ENCODE peak calls at places on chromosomes 7 and 10, in six cellular contexts. One of them, this sample, is unnamed.

GRCh38 chr10:46035923-46036849 is 5.8 kb upstream of the NCOA4 start:
- DNase-seq in left ventricle myocardium superior: no peak
- DNase-seq in GM04503: no peak
- DNase-seq in astrocyte of the cerebellum: no peak
- DNase-seq in NCI-H460: no peak
- DNase-seq in epithelial cell of esophagus: peak; percentile 40
- DNase-seq in this sample: no peak

GRCh38 chr10:44955408-44956070 is 4.1 kb upstream of the RASSF4 start:
- DNase-seq in left ventricle myocardium superior: peak; percentile 71
- DNase-seq in epithelial cell of esophagus: no peak
- DNase-seq in NCI-H460: no peak
- DNase-seq in astrocyte of the cerebellum: no peak
- DNase-seq in GM04503: no peak
- DNase-seq in this sample: no peak

GRCh38 chr7:147984265-147984664 is 606.3 kb upstream of the C7orf33 start:
- DNase-seq in astrocyte of the cerebellum: no peak
- DNase-seq in epithelial cell of esophagus: no peak
- DNase-seq in left ventricle myocardium superior: no peak
- DNase-seq in NCI-H460: no peak
- DNase-seq in GM04503: no peak
- DNase-seq in this sample: no peak

GRCh38 chr7:143176128-143176527 is 7.1 kb upstream of the TAS2R39 start:
- DNase-seq in NCI-H460: no peak
- DNase-seq in astrocyte of the cerebellum: no peak
- DNase-seq in left ventricle myocardium superior: no peak
- DNase-seq in GM04503: no peak
- DNase-seq in epithelial cell of esophagus: no peak
- DNase-seq in this sample: no peak

GRCh38 chr7:50679218-50680007 is 103.3 kb downstream of the GRB10 start:
- DNase-seq in astrocyte of the cerebellum: no peak
- DNase-seq in epithelial cell of esophagus: peak; percentile 60
- DNase-seq in NCI-H460: peak; percentile 4
- DNase-seq in GM04503: no peak
- DNase-seq in left ventricle myocardium superior: no peak
- DNase-seq in this sample: no peak

GRCh38 chr10:15482168-15482567 is 111.1 kb upstream of the FAM171A1 start:
- DNase-seq in NCI-H460: no peak
- DNase-seq in epithelial cell of esophagus: no peak
- DNase-seq in GM04503: peak; percentile 52
- DNase-seq in astrocyte of the cerebellum: no peak
- DNase-seq in left ventricle myocardium superior: no peak
- DNase-seq in this sample: no peak

GRCh38 chr7:39894904-39895303 is 55.2 kb upstream of the CDK13 start:
- DNase-seq in astrocyte of the cerebellum: no peak
- DNase-seq in NCI-H460: no peak
- DNase-seq in GM04503: no peak
- DNase-seq in left ventricle myocardium superior: no peak
- DNase-seq in epithelial cell of esophagus: peak; percentile 48
- DNase-seq in this sample: no peak

GRCh38 chr10:28788252-28788651 is 110.9 kb downstream of the BAMBI start:
- DNase-seq in left ventricle myocardium superior: no peak
- DNase-seq in astrocyte of the cerebellum: no peak
- DNase-seq in epithelial cell of esophagus: no peak
- DNase-seq in GM04503: no peak
- DNase-seq in NCI-H460: no peak
- DNase-seq in this sample: no peak

GRCh38 chr7:26813426-26813825 is 51.0 kb downstream of the SKAP2 start:
- DNase-seq in epithelial cell of esophagus: no peak
- DNase-seq in left ventricle myocardium superior: no peak
- DNase-seq in GM04503: peak; percentile 8
- DNase-seq in astrocyte of the cerebellum: peak; percentile 0
- DNase-seq in NCI-H460: no peak
- DNase-seq in this sample: no peak

GRCh38 chr7:1059200-1060091 is 15.1 kb downstream of the GPR146 start:
- DNase-seq in left ventricle myocardium superior: peak; percentile 54
- DNase-seq in epithelial cell of esophagus: peak; percentile 77
- DNase-seq in GM04503: no peak
- DNase-seq in NCI-H460: peak; percentile 46
- DNase-seq in astrocyte of the cerebellum: no peak
- DNase-seq in this sample: no peak

GRCh38 chr7:46933596-46933995 is 648.3 kb downstream of the TNS3 start:
- DNase-seq in left ventricle myocardium superior: no peak
- DNase-seq in epithelial cell of esophagus: peak; percentile 38
- DNase-seq in GM04503: peak; percentile 84
- DNase-seq in NCI-H460: no peak
- DNase-seq in astrocyte of the cerebellum: peak; percentile 26
- DNase-seq in this sample: no peak

GRCh38 chr10:93977442-93977841 is 16.3 kb upstream of the PLCE1 start:
- DNase-seq in NCI-H460: no peak
- DNase-seq in GM04503: no peak
- DNase-seq in epithelial cell of esophagus: no peak
- DNase-seq in astrocyte of the cerebellum: no peak
- DNase-seq in left ventricle myocardium superior: no peak
- DNase-seq in this sample: no peak

GRCh38 chr10:60413306-60414012 is 23.8 kb upstream of the ANK3 start:
- DNase-seq in left ventricle myocardium superior: no peak
- DNase-seq in NCI-H460: no peak
- DNase-seq in GM04503: no peak
- DNase-seq in epithelial cell of esophagus: peak; percentile 54
- DNase-seq in astrocyte of the cerebellum: no peak
- DNase-seq in this sample: no peak

GRCh38 chr7:34128762-34129161 is 223.4 kb downstream of the BMPER start:
- DNase-seq in epithelial cell of esophagus: no peak
- DNase-seq in GM04503: peak; percentile 64
- DNase-seq in astrocyte of the cerebellum: no peak
- DNase-seq in left ventricle myocardium superior: no peak
- DNase-seq in NCI-H460: no peak
- DNase-seq in this sample: no peak

GRCh38 chr10:2866569-2866968 is 200.8 kb upstream of the PFKP start:
- DNase-seq in epithelial cell of esophagus: no peak
- DNase-seq in NCI-H460: no peak
- DNase-seq in GM04503: no peak
- DNase-seq in astrocyte of the cerebellum: no peak
- DNase-seq in left ventricle myocardium superior: no peak
- DNase-seq in this sample: no peak

GRCh38 chr7:141463986-141464385 is 87.2 kb upstream of the AGK start:
- DNase-seq in epithelial cell of esophagus: no peak
- DNase-seq in GM04503: no peak
- DNase-seq in NCI-H460: no peak
- DNase-seq in left ventricle myocardium superior: no peak
- DNase-seq in astrocyte of the cerebellum: peak; percentile 28
- DNase-seq in this sample: peak; percentile 12

GRCh38 chr10:101258179-101258885 is 29.1 kb upstream of the LBX1 start:
- DNase-seq in epithelial cell of esophagus: peak; percentile 40
- DNase-seq in NCI-H460: no peak
- DNase-seq in left ventricle myocardium superior: no peak
- DNase-seq in astrocyte of the cerebellum: no peak
- DNase-seq in GM04503: no peak
- DNase-seq in this sample: no peak

GRCh38 chr10:76727009-76727408 is 910.6 kb downstream of the KCNMA1 start:
- DNase-seq in NCI-H460: no peak
- DNase-seq in astrocyte of the cerebellum: no peak
- DNase-seq in epithelial cell of esophagus: no peak
- DNase-seq in GM04503: no peak
- DNase-seq in left ventricle myocardium superior: no peak
- DNase-seq in this sample: no peak

GRCh38 chr7:158309844-158310763 is 277.5 kb downstream of the PTPRN2 start:
- DNase-seq in epithelial cell of esophagus: no peak
- DNase-seq in left ventricle myocardium superior: no peak
- DNase-seq in astrocyte of the cerebellum: no peak
- DNase-seq in NCI-H460: no peak
- DNase-seq in GM04503: no peak
- DNase-seq in this sample: no peak

GRCh38 chr10:58747687-58748086 is 235.0 kb downstream of the BICC1 start:
- DNase-seq in GM04503: no peak
- DNase-seq in epithelial cell of esophagus: no peak
- DNase-seq in left ventricle myocardium superior: no peak
- DNase-seq in astrocyte of the cerebellum: no peak
- DNase-seq in NCI-H460: no peak
- DNase-seq in this sample: no peak

GRCh38 chr10:46546591-46547330 is 9.7 kb downstream of the GPRIN2 start:
- DNase-seq in NCI-H460: no peak
- DNase-seq in GM04503: no peak
- DNase-seq in left ventricle myocardium superior: peak; percentile 39
- DNase-seq in astrocyte of the cerebellum: no peak
- DNase-seq in epithelial cell of esophagus: peak; percentile 73
- DNase-seq in this sample: no peak

GRCh38 chr7:80273327-80273726 is 138.7 kb downstream of the GNAI1 start:
- DNase-seq in astrocyte of the cerebellum: peak; percentile 53
- DNase-seq in epithelial cell of esophagus: peak; percentile 80
- DNase-seq in NCI-H460: no peak
- DNase-seq in GM04503: no peak
- DNase-seq in left ventricle myocardium superior: no peak
- DNase-seq in this sample: peak; percentile 86

GRCh38 chr7:16299853-16300252 is 121.5 kb downstream of the CRPPA start:
- DNase-seq in left ventricle myocardium superior: no peak
- DNase-seq in GM04503: no peak
- DNase-seq in epithelial cell of esophagus: no peak
- DNase-seq in astrocyte of the cerebellum: no peak
- DNase-seq in NCI-H460: no peak
- DNase-seq in this sample: no peak

GRCh38 chr7:128713794-128714193 is 25.4 kb upstream of the CALU start:
- DNase-seq in epithelial cell of esophagus: peak; percentile 51
- DNase-seq in astrocyte of the cerebellum: no peak
- DNase-seq in left ventricle myocardium superior: no peak
- DNase-seq in NCI-H460: no peak
- DNase-seq in GM04503: no peak
- DNase-seq in this sample: no peak

GRCh38 chr7:18995270-18995671 is 122.2 kb downstream of the TWIST1 start:
- DNase-seq in epithelial cell of esophagus: no peak
- DNase-seq in astrocyte of the cerebellum: no peak
- DNase-seq in NCI-H460: no peak
- DNase-seq in GM04503: no peak
- DNase-seq in left ventricle myocardium superior: no peak
- DNase-seq in this sample: no peak

GRCh38 chr10:22978918-22979317 is 51.1 kb downstream of the ARMC3 start:
- DNase-seq in astrocyte of the cerebellum: no peak
- DNase-seq in epithelial cell of esophagus: no peak
- DNase-seq in NCI-H460: no peak
- DNase-seq in GM04503: no peak
- DNase-seq in left ventricle myocardium superior: no peak
- DNase-seq in this sample: no peak

GRCh38 chr10:129203819-129204218 is 263.2 kb upstream of the MGMT start:
- DNase-seq in left ventricle myocardium superior: no peak
- DNase-seq in NCI-H460: no peak
- DNase-seq in GM04503: no peak
- DNase-seq in epithelial cell of esophagus: no peak
- DNase-seq in astrocyte of the cerebellum: no peak
- DNase-seq in this sample: no peak